ENCODE peak calls at places on chromosome 5, in nine cellular contexts. Q is WERI-Rb-1, D is A549, S is ovary, K is mammary epithelial cell, Y is astrocyte of the spinal cord, B is suprapubic skin, E is right lobe of liver, T is MM.1S. C is an unnamed sample.

GRCh38 chr5:91079037-91079436 is 304.1 kb downstream of the ARRDC3 start:
- DNase-seq in Q (no peak), D (no peak), S (no peak), K (peak), Y (peak), B (no peak), E (no peak), T (no peak), C (no peak)

GRCh38 chr5:174793684-174794328 is 69.4 kb downstream of the MSX2 start:
- DNase-seq in Q (peak), D (no peak), S (no peak), K (peak), Y (peak), B (peak), E (peak), T (peak), C (peak)

GRCh38 chr5:31776976-31777651 is 138.2 kb downstream of the PDZD2 start:
- DNase-seq in Q (no peak), D (no peak), S (no peak), K (no peak), Y (no peak), B (no peak), E (no peak), T (no peak), C (no peak)

GRCh38 chr5:168654225-168654624 is 75.1 kb upstream of the PANK3 start:
- DNase-seq in Q (peak), D (no peak), S (peak), K (no peak), Y (no peak), B (no peak), E (no peak), T (no peak), C (no peak)

GRCh38 chr5:148454576-148454975 is 70.8 kb downstream of the FBXO38 start:
- DNase-seq in Q (no peak), D (no peak), S (no peak), K (no peak), Y (no peak), B (no peak), E (no peak), T (no peak), C (no peak)

GRCh38 chr5:31161772-31162171 is 31.7 kb upstream of the CDH6 start:
- DNase-seq in Q (no peak), D (no peak), S (no peak), K (no peak), Y (peak), B (no peak), E (no peak), T (no peak), C (no peak)

GRCh38 chr5:175478384-175479124 is at the start of gene SFXN1:
- DNase-seq in Q (peak), D (peak), S (peak), K (peak), Y (peak), B (peak), E (peak), T (peak), C (peak)

GRCh38 chr5:132788508-132788907 is 11.5 kb upstream of the SEPTIN8 start:
- DNase-seq in Q (no peak), D (no peak), S (no peak), K (no peak), Y (no peak), B (no peak), E (no peak), T (no peak), C (no peak)

GRCh38 chr5:147675168-147675567 is 107.4 kb downstream of the JAKMIP2 start:
- DNase-seq in Q (peak), D (no peak), S (no peak), K (no peak), Y (no peak), B (no peak), E (no peak), T (no peak), C (no peak)

GRCh38 chr5:40046792-40047191 is 622.0 kb upstream of the DAB2 start:
- DNase-seq in Q (no peak), D (no peak), S (no peak), K (peak), Y (peak), B (no peak), E (no peak), T (no peak), C (no peak)

GRCh38 chr5:65912311-65912710 is 14.1 kb upstream of the ERBIN start:
- DNase-seq in Q (no peak), D (no peak), S (no peak), K (no peak), Y (no peak), B (no peak), E (no peak), T (no peak), C (no peak)

GRCh38 chr5:132788990-132789886 is 12.2 kb upstream of the SEPTIN8 start:
- DNase-seq in Q (no peak), D (no peak), S (no peak), K (no peak), Y (no peak), B (no peak), E (no peak), T (no peak), C (no peak)

GRCh38 chr5:113612060-113612496 is 98.6 kb downstream of the YTHDC2 start:
- DNase-seq in Q (no peak), D (peak), S (no peak), K (peak), Y (peak), B (no peak), E (no peak), T (peak), C (no peak)

GRCh38 chr5:14628346-14628745 is 36.2 kb upstream of the OTULIN start:
- DNase-seq in Q (no peak), D (peak), S (peak), K (peak), Y (peak), B (no peak), E (peak), T (peak), C (no peak)

GRCh38 chr5:128534729-128535128 is 3.3 kb downstream of the FBN2 start:
- DNase-seq in Q (no peak), D (no peak), S (no peak), K (no peak), Y (peak), B (no peak), E (no peak), T (no peak), C (no peak)

GRCh38 chr5:13250450-13251291 is 693.8 kb downstream of the DNAH5 start:
- DNase-seq in Q (no peak), D (peak), S (no peak), K (no peak), Y (no peak), B (no peak), E (no peak), T (peak), C (no peak)

GRCh38 chr5:32526815-32527214 is 58.5 kb upstream of the SUB1 start:
- DNase-seq in Q (no peak), D (no peak), S (no peak), K (no peak), Y (no peak), B (no peak), E (no peak), T (no peak), C (no peak)

GRCh38 chr5:94433393-94434149 is 184.8 kb downstream of the KIAA0825 start:
- DNase-seq in Q (no peak), D (no peak), S (no peak), K (peak), Y (peak), B (no peak), E (peak), T (peak), C (peak)

GRCh38 chr5:68848086-68848485 is 245.7 kb upstream of the SLC30A5 start:
- DNase-seq in Q (no peak), D (no peak), S (no peak), K (peak), Y (no peak), B (no peak), E (no peak), T (no peak), C (no peak)

GRCh38 chr5:14686517-14686916 is 22.0 kb downstream of the OTULIN start:
- DNase-seq in Q (no peak), D (no peak), S (no peak), K (peak), Y (no peak), B (no peak), E (no peak), T (no peak), C (no peak)

GRCh38 chr5:27778121-27778520 is 739.7 kb upstream of the CDH9 start:
- DNase-seq in Q (no peak), D (no peak), S (no peak), K (no peak), Y (no peak), B (no peak), E (no peak), T (no peak), C (no peak)

GRCh38 chr5:1827410-1828397 is 26.5 kb downstream of the NDUFS6 start:
- DNase-seq in Q (no peak), D (no peak), S (no peak), K (no peak), Y (no peak), B (peak), E (no peak), T (no peak), C (peak)

GRCh38 chr5:137073192-137073591 is 425.9 kb downstream of the SPOCK1 start:
- DNase-seq in Q (no peak), D (no peak), S (no peak), K (no peak), Y (no peak), B (no peak), E (no peak), T (no peak), C (no peak)

GRCh38 chr5:150078802-150079654 is 7.3 kb downstream of the CSF1R start:
- DNase-seq in Q (no peak), D (no peak), S (no peak), K (no peak), Y (no peak), B (peak), E (peak), T (no peak), C (no peak)

GRCh38 chr5:56105511-56106372 is 111.0 kb upstream of the IL6ST start:
- DNase-seq in Q (no peak), D (no peak), S (no peak), K (no peak), Y (no peak), B (no peak), E (no peak), T (peak), C (no peak)

GRCh38 chr5:124156408-124157027 is 589.9 kb downstream of the ZNF608 start:
- DNase-seq in Q (no peak), D (no peak), S (no peak), K (no peak), Y (peak), B (no peak), E (no peak), T (no peak), C (no peak)

GRCh38 chr5:76601470-76601869 is 21.7 kb downstream of the F2RL2 start:
- DNase-seq in Q (no peak), D (peak), S (no peak), K (peak), Y (peak), B (no peak), E (no peak), T (peak), C (no peak)

GRCh38 chr5:111512406-111513174 is at the start of gene STARD4:
- DNase-seq in Q (peak), D (peak), S (peak), K (peak), Y (peak), B (peak), E (peak), T (peak), C (peak)

GRCh38 chr5:90224342-90224741 is 185.2 kb downstream of the CETN3 start:
- DNase-seq in Q (no peak), D (no peak), S (no peak), K (no peak), Y (no peak), B (no peak), E (no peak), T (no peak), C (no peak)

GRCh38 chr5:63111891-63112290 is 533.3 kb downstream of the LRRC70 start:
- DNase-seq in Q (no peak), D (no peak), S (no peak), K (no peak), Y (no peak), B (no peak), E (no peak), T (no peak), C (no peak)

GRCh38 chr5:42824347-42824976 is 12.8 kb upstream of the SELENOP start:
- DNase-seq in Q (no peak), D (no peak), S (no peak), K (no peak), Y (no peak), B (no peak), E (no peak), T (no peak), C (no peak)

GRCh38 chr5:42826757-42827156 is 15.1 kb upstream of the SELENOP start:
- DNase-seq in Q (no peak), D (no peak), S (no peak), K (no peak), Y (no peak), B (no peak), E (no peak), T (no peak), C (no peak)

GRCh38 chr5:42825422-42826148 is 13.9 kb upstream of the SELENOP start:
- DNase-seq in Q (no peak), D (no peak), S (no peak), K (no peak), Y (no peak), B (no peak), E (peak), T (no peak), C (no peak)

GRCh38 chr5:42819745-42820144 is 8.1 kb upstream of the SELENOP start:
- DNase-seq in Q (no peak), D (no peak), S (no peak), K (no peak), Y (no peak), B (no peak), E (no peak), T (no peak), C (no peak)

GRCh38 chr5:42822558-42822957 is 10.9 kb upstream of the SELENOP start:
- DNase-seq in Q (no peak), D (no peak), S (no peak), K (no peak), Y (no peak), B (no peak), E (no peak), T (no peak), C (no peak)
- H3K4me3 ChIP-seq in Q (no peak), D (no peak), S (no peak), K (no peak), Y (no peak), B (no peak), E (no peak), T (no peak), C (no peak)

DNA sequence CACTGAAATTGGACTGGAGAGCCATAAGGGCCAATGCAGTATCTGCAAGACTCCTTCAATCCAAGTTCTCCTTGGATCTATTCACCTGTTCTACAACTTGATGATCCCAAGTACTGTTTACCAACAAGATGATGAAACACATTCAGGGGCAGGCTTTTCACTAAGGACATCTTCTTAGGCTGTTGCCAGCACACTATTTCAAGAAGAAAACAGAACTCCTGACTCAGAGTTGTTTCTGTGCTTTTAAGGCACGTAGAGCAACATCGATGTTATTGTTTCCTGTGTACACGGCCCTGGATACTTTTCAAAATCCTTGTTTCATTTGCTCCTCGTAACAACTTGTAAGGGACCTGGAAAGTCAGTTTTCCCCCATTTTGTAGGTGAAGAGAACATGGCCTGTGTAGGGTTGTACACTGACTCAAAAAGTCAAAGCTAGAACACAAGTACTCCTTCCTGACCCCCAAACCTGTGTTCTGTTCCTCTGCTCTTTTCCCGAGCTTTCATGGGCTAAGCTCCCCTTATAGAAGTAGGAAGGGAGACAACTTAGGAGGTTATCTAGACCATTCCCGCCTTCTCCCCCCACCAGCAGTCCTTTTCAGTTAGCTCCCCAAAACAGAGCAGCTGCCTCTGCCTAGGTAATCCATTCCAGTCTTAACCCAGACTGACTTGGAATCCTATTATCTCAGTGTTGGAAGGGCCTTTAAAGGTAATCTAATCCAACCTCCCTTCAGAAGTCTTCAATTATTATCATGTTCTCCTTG is 5.2 kb upstream of the MGAT1 start:
- DNase-seq in Q (peak), D (no peak), S (no peak), K (no peak), Y (no peak), B (no peak), E (no peak), T (no peak), C (no peak)
- H3K4me3 ChIP-seq in Q (peak), D (peak), S (peak), K (no peak), Y (no peak), B (peak), E (peak), T (peak), C (no peak)

DNA sequence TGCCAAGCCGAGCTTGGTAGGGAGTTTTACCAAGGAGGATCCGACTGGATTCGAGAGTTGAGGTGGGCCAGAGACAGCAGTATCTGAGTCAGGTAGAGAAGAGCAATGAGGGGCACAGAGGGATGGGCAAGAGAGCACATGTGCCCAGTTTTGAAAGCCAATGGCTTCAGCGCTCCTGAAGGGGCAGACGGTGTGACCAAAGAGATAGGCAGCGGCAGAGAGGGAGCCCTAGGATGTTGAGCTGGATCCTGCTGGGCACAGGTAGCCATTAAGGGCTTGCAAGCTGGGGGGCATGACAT is 941 bp downstream of the FGFR4 start:
- DNase-seq in Q (no peak), D (no peak), S (no peak), K (no peak), Y (no peak), B (no peak), E (no peak), T (no peak), C (peak)
- H3K4me3 ChIP-seq in Q (peak), D (peak), S (no peak), K (no peak), Y (no peak), B (peak), E (peak), T (peak), C (no peak)

GRCh38 chr5:10607666-10608442 is 44.0 kb downstream of the ANKRD33B start:
- DNase-seq in Q (peak), D (no peak), S (no peak), K (no peak), Y (peak), B (peak), E (peak), T (peak), C (peak)
- H3K4me3 ChIP-seq in Q (peak), D (no peak), S (no peak), K (no peak), Y (no peak), B (no peak), E (no peak), T (peak), C (no peak)

GRCh38 chr5:3598725-3599282 is 3.2 kb downstream of the IRX1 start:
- DNase-seq in Q (no peak), D (no peak), S (no peak), K (peak), Y (peak), B (no peak), E (no peak), T (no peak), C (no peak)
- H3K4me3 ChIP-seq in Q (no peak), D (no peak), S (no peak), K (peak), Y (peak), B (peak), E (no peak), T (no peak), C (no peak)

DNA sequence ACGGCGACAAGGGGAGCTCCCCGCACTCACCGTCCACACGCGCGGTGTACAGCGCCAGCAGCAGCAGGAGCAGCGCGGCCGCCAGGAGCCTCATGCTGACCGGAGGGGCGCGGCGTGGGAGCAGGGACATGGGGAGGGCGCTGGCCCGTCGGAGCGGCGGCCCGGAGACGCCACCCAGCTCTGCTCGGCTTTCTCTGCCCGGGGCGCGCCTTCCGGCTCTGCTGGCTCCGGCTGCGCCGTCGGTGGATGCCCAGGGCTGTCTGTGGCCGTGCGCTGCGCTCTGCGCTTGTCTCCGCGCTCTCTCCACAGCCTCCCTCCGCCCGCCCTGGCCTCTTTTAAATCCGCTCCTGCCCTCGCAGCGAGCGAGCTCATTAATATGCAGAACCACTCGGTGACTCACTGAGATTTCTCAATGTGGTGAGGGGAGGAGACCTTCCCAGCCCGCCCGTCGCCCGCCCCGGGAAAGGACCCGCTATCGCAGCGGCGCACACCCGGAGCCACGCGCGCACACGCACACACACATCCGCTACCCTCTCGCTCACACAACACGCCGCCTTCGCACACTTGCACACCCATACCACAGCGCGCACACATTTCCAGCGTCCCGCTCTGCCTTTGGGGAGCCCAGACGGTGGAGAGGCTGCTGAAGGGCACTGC is at the start of gene CXCL14:
- DNase-seq in Q (peak), D (no peak), S (no peak), K (peak), Y (peak), B (peak), E (no peak), T (no peak), C (peak)
- H3K4me3 ChIP-seq in Q (peak), D (peak), S (no peak), K (peak), Y (peak), B (peak), E (peak), T (no peak), C (no peak)

GRCh38 chr5:54370982-54371381 is 60.6 kb upstream of the ARL15 start:
- DNase-seq in Q (no peak), D (no peak), S (no peak), K (no peak), Y (no peak), B (no peak), E (no peak), T (no peak), C (no peak)
- H3K4me3 ChIP-seq in Q (no peak), D (no peak), S (no peak), K (no peak), Y (no peak), B (no peak), E (no peak), T (no peak), C (no peak)

DNA sequence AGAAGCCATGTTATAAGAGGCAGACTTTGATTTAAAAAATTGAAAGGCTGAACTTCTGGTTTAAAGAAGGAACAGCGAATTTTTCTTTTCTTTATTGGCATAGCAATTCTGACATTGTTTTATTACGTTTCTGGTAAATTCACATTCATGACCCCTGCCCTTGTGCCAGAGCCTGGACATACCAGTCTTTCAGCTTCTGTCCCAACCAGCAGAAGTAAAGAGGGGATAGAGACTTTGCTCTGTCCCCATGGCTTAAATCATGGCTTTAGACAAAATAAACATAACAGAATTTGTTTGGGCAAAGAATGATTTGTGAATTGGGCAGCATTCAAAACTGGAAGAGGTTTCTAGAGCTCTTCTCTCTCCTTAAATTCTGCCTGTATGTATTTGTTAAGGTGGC is 15.3 kb downstream of the CAST start:
- DNase-seq in Q (no peak), D (no peak), S (no peak), K (no peak), Y (no peak), B (no peak), E (no peak), T (no peak), C (no peak)
- H3K4me3 ChIP-seq in Q (no peak), D (no peak), S (no peak), K (no peak), Y (no peak), B (no peak), E (no peak), T (no peak), C (no peak)

GRCh38 chr5:179908528-179908927 is 831 bp upstream of the TBC1D9B start:
- DNase-seq in Q (peak), D (no peak), S (peak), K (no peak), Y (no peak), B (no peak), E (no peak), T (no peak), C (no peak)
- H3K4me3 ChIP-seq in Q (no peak), D (no peak), S (no peak), K (no peak), Y (no peak), B (peak), E (peak), T (no peak), C (no peak)